ENCODE peak calls at places on chromosomes 5 and 9, in six cellular contexts. J is transverse colon; L is OCI-M1; V is stimulated activated CD8-positive, alpha-beta memory T cell treated with anti-CD3 and anti-CD28 coated beads, Interleukin-4, amount 100 ng/mL, for 1 hour; C is NCI-H2081; G is stimulated activated CD4-positive, alpha-beta T cell treated with anti-CD3 and anti-CD28 coated beads, Interleukin-1b, Interleukin-23, amount 100 ng/mL, for 4 hours. P is an unnamed sample.

GRCh38 chr5:134459491-134459890 is 47.8 kb upstream of the CDKN2AIPNL start:
- DNase-seq in J (no peak), V (no peak), C (no peak), G (no peak), L (no peak), P (no peak)

GRCh38 chr5:136856648-136857047 is 491.3 kb upstream of the TRPC7 start:
- DNase-seq in C (no peak), J (no peak), G (no peak), V (no peak), L (no peak), P (no peak)

GRCh38 chr5:54964405-54964804 is 21.0 kb downstream of the ESM1 start:
- DNase-seq in L (no peak), V (no peak), J (no peak), C (no peak), G (no peak), P (no peak)

GRCh38 chr5:76371955-76372319 is 31.1 kb upstream of the IQGAP2 start:
- DNase-seq in V (no peak), C (no peak), G (no peak), L (no peak), J (no peak), P (no peak)

GRCh38 chr5:63127054-63127453 is 548.4 kb downstream of the LRRC70 start:
- DNase-seq in V (no peak), G (no peak), C (no peak), J (no peak), L (no peak), P (no peak)

GRCh38 chr9:130023147-130023787 is 19.7 kb downstream of the FNBP1 start:
- DNase-seq in V (no peak), L (no peak), J (no peak), G (no peak), C (no peak), P (no peak)

GRCh38 chr9:33249087-33249657 is 9.2 kb downstream of the SPINK4 start:
- DNase-seq in J (no peak), L (no peak), C (peak; percentile 7), G (no peak), V (no peak), P (no peak)

GRCh38 chr5:66864240-66864884 is 268.2 kb downstream of the MAST4 start:
- DNase-seq in V (no peak), C (peak; percentile 34), L (peak; percentile 38), J (no peak), G (no peak), P (no peak)

GRCh38 chr9:84500218-84500617 is 159.7 kb upstream of the SLC28A3 start:
- DNase-seq in G (no peak), J (no peak), L (no peak), C (no peak), V (no peak), P (no peak)

P was measured in activated T-helper 2 cell treated with anti-CD3 and anti-CD28 coated beads, Interferon-gamma antibody, Interleukin-2, Interleukin-4, amounts not matched to agents 10 μg/mL and 5 μg/mL and 100 μg/mL, durations not matched to agents 14 hours and 24 hours and 36 hours.